ENCODE peak calls at places on chromosomes 2 and 18, in five cellular contexts. One of them, this sample, is unnamed.

GRCh38 chr2:79630060-79630459 is 117.2 kb downstream of the CTNNA2 start:
- DNase-seq in uterus: no peak
- DNase-seq in CD4-positive, alpha-beta T cell: no peak
- DNase-seq in breast epithelium: no peak
- DNase-seq in right cardiac atrium: no peak
- DNase-seq in this sample: peak

GRCh38 chr2:109318150-109318948 is 189.3 kb downstream of the SH3RF3 start:
- DNase-seq in uterus: peak
- DNase-seq in breast epithelium: peak
- DNase-seq in right cardiac atrium: peak
- DNase-seq in CD4-positive, alpha-beta T cell: no peak
- DNase-seq in this sample: no peak

GRCh38 chr2:62923242-62923641 is 127.4 kb upstream of the OTX1 start:
- DNase-seq in CD4-positive, alpha-beta T cell: no peak
- DNase-seq in uterus: no peak
- DNase-seq in right cardiac atrium: no peak
- DNase-seq in breast epithelium: no peak
- DNase-seq in this sample: no peak

GRCh38 chr18:78790960-78791359 is 188.7 kb upstream of the SALL3 start:
- DNase-seq in breast epithelium: no peak
- DNase-seq in CD4-positive, alpha-beta T cell: no peak
- DNase-seq in uterus: no peak
- DNase-seq in right cardiac atrium: no peak
- DNase-seq in this sample: no peak

GRCh38 chr2:148614024-148614331 is 30.6 kb upstream of the EPC2 start:
- DNase-seq in right cardiac atrium: no peak
- DNase-seq in CD4-positive, alpha-beta T cell: no peak
- DNase-seq in uterus: no peak
- DNase-seq in breast epithelium: no peak
- DNase-seq in this sample: no peak

GRCh38 chr2:43343573-43344304 is 117.3 kb upstream of the ZFP36L2 start:
- DNase-seq in right cardiac atrium: peak
- DNase-seq in uterus: peak
- DNase-seq in breast epithelium: peak
- DNase-seq in CD4-positive, alpha-beta T cell: no peak
- DNase-seq in this sample: no peak

GRCh38 chr2:162795312-162795711 is 43.3 kb downstream of the KCNH7 start:
- DNase-seq in right cardiac atrium: no peak
- DNase-seq in CD4-positive, alpha-beta T cell: no peak
- DNase-seq in uterus: no peak
- DNase-seq in breast epithelium: no peak
- DNase-seq in this sample: no peak

GRCh38 chr2:79428745-79429144 is 84.1 kb upstream of the CTNNA2 start:
- DNase-seq in CD4-positive, alpha-beta T cell: no peak
- DNase-seq in right cardiac atrium: no peak
- DNase-seq in breast epithelium: no peak
- DNase-seq in uterus: no peak
- DNase-seq in this sample: no peak

GRCh38 chr2:3377279-3377611 is 373 bp downstream of the EIPR1 start:
- DNase-seq in right cardiac atrium: no peak
- DNase-seq in uterus: no peak
- DNase-seq in CD4-positive, alpha-beta T cell: no peak
- DNase-seq in breast epithelium: no peak
- DNase-seq in this sample: peak

GRCh38 chr2:55966431-55967118 is 43.0 kb upstream of the EFEMP1 start:
- DNase-seq in breast epithelium: no peak
- DNase-seq in CD4-positive, alpha-beta T cell: no peak
- DNase-seq in uterus: peak
- DNase-seq in right cardiac atrium: peak
- DNase-seq in this sample: no peak

GRCh38 chr2:241852116-241852980 is 6.3 kb downstream of the PDCD1 start:
- DNase-seq in uterus: peak
- DNase-seq in breast epithelium: peak
- DNase-seq in CD4-positive, alpha-beta T cell: no peak
- DNase-seq in right cardiac atrium: no peak
- DNase-seq in this sample: no peak

GRCh38 chr2:132676999-132677398 is 7.0 kb upstream of the LYPD1 start:
- DNase-seq in right cardiac atrium: no peak
- DNase-seq in CD4-positive, alpha-beta T cell: no peak
- DNase-seq in breast epithelium: no peak
- DNase-seq in uterus: no peak
- DNase-seq in this sample: no peak

GRCh38 chr2:143451622-143452021 is 322.4 kb downstream of the ARHGAP15 start:
- DNase-seq in right cardiac atrium: no peak
- DNase-seq in CD4-positive, alpha-beta T cell: no peak
- DNase-seq in uterus: no peak
- DNase-seq in breast epithelium: no peak
- DNase-seq in this sample: peak

GRCh38 chr2:42133771-42134195 is 35.4 kb upstream of the EML4 start:
- DNase-seq in uterus: no peak
- DNase-seq in CD4-positive, alpha-beta T cell: no peak
- DNase-seq in breast epithelium: no peak
- DNase-seq in right cardiac atrium: no peak
- DNase-seq in this sample: no peak

DNA sequence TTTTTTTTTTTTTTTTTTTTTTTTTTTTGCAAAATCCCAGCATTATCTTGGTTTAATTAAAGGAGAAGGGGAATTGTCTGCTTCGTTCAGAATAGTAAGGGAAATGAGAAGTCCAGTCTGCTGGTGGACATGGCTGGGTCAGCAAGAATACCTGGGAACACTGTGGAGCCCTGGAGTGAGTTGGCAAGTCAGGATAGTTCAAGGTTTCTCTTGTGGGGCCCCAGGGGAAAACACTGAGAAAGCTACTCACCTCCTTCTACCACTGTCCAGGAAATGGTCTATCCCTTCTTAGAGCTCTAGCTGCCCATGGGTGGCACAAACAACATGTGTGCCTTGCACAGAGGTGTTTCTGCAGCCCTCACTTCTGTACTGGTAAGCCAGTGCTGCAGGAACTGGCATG is 169.1 kb upstream of the SIX2 start:
- DNase-seq in CD4-positive, alpha-beta T cell: no peak
- DNase-seq in right cardiac atrium: no peak
- DNase-seq in breast epithelium: no peak
- DNase-seq in uterus: no peak
- DNase-seq in this sample: no peak
- H3K27ac ChIP-seq in CD4-positive, alpha-beta T cell: no peak
- H3K27ac ChIP-seq in right cardiac atrium: no peak
- H3K27ac ChIP-seq in breast epithelium: no peak
- H3K27ac ChIP-seq in uterus: no peak
- H3K27ac ChIP-seq in this sample: peak

DNA sequence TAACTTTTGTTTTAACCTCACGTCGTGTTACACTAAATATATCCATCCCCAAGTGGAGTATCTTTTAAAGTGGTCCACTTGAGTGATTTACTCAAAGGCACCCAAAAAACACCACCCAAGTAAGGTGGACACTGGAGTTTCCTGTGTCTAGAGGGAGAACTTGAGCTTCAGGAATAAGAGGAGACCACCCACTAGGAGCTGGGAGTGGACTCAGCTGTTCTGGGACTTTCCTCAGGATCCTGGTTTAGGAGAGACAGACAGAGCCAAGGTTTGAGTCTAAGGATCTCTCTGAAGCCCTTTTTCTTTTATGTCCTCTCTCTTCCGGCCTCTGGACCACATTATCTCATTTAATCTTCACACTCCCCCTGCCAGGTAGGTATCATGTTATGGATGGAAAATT is 150.7 kb downstream of the GBX2 start:
- DNase-seq in right cardiac atrium: no peak
- DNase-seq in uterus: no peak
- DNase-seq in breast epithelium: no peak
- DNase-seq in CD4-positive, alpha-beta T cell: no peak
- DNase-seq in this sample: no peak
- H3K27ac ChIP-seq in right cardiac atrium: no peak
- H3K27ac ChIP-seq in uterus: no peak
- H3K27ac ChIP-seq in breast epithelium: no peak
- H3K27ac ChIP-seq in CD4-positive, alpha-beta T cell: no peak
- H3K27ac ChIP-seq in this sample: no peak

GRCh38 chr18:58567453-58568196 is 61.3 kb downstream of the ALPK2 start:
- DNase-seq in right cardiac atrium: no peak
- DNase-seq in CD4-positive, alpha-beta T cell: no peak
- DNase-seq in breast epithelium: no peak
- DNase-seq in uterus: peak
- DNase-seq in this sample: peak
- H3K27ac ChIP-seq in right cardiac atrium: peak
- H3K27ac ChIP-seq in CD4-positive, alpha-beta T cell: no peak
- H3K27ac ChIP-seq in breast epithelium: peak
- H3K27ac ChIP-seq in uterus: peak
- H3K27ac ChIP-seq in this sample: peak

DNA sequence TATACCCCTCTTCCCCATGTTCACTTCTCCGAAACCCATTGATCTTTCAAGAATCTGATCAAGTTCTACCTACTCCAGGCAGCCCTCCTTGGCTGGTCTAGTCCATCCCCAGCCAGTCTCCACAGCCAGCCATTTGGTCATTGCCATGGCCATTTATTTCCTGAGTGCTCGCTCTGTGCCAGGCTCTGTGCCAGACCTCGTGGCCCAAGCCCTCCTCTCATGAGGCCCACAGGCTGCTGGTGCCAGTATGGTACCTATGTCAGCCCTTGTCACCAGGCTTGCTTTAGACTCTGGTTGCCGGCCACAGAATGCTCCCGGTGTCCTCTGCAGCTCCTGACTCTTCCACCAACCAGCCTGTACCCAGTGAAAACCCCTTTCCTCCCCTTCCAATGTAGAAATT is 78.8 kb downstream of the CELF4 start:
- DNase-seq in right cardiac atrium: no peak
- DNase-seq in uterus: no peak
- DNase-seq in breast epithelium: no peak
- DNase-seq in CD4-positive, alpha-beta T cell: no peak
- DNase-seq in this sample: no peak
- H3K27ac ChIP-seq in right cardiac atrium: no peak
- H3K27ac ChIP-seq in uterus: no peak
- H3K27ac ChIP-seq in breast epithelium: no peak
- H3K27ac ChIP-seq in CD4-positive, alpha-beta T cell: no peak
- H3K27ac ChIP-seq in this sample: no peak